ENCODE peak calls at places on chromosomes 4 and X, in six cellular contexts. One of them, this sample, is unnamed.

GRCh38 chrX:38804481-38805293 is 3.4 kb downstream of the MID1IP1 start:
- DNase-seq in NCI-H1694: no peak
- DNase-seq in H4: peak; percentile 5
- DNase-seq in GM23248: peak; percentile 70
- DNase-seq in foreskin keratinocyte: peak; percentile 15
- DNase-seq in mesenteric fat pad: no peak
- DNase-seq in this sample: peak; percentile 38

GRCh38 chr4:112189754-112190153 is 41.8 kb upstream of the AP1AR start:
- DNase-seq in NCI-H1694: peak; percentile 8
- DNase-seq in H4: peak; percentile 10
- DNase-seq in GM23248: peak; percentile 21
- DNase-seq in foreskin keratinocyte: no peak
- DNase-seq in mesenteric fat pad: no peak
- DNase-seq in this sample: peak; percentile 18

GRCh38 chr4:109998867-109999303 is 86.2 kb downstream of the EGF start:
- DNase-seq in NCI-H1694: peak; percentile 18
- DNase-seq in H4: peak; percentile 62
- DNase-seq in GM23248: peak; percentile 68
- DNase-seq in foreskin keratinocyte: no peak
- DNase-seq in mesenteric fat pad: no peak
- DNase-seq in this sample: peak; percentile 74

GRCh38 chr4:114601304-114602052 is 2.9 kb downstream of the UGT8 start:
- DNase-seq in NCI-H1694: no peak
- DNase-seq in H4: no peak
- DNase-seq in GM23248: no peak
- DNase-seq in foreskin keratinocyte: no peak
- DNase-seq in mesenteric fat pad: no peak
- DNase-seq in this sample: no peak

GRCh38 chr4:166143227-166143626 is 270.2 kb downstream of the TLL1 start:
- DNase-seq in NCI-H1694: no peak
- DNase-seq in H4: peak; percentile 96
- DNase-seq in GM23248: peak; percentile 27
- DNase-seq in foreskin keratinocyte: no peak
- DNase-seq in mesenteric fat pad: no peak
- DNase-seq in this sample: peak; percentile 8

GRCh38 chrX:107629533-107629909 is 1.2 kb downstream of the PRPS1 start:
- DNase-seq in NCI-H1694: peak; percentile 2
- DNase-seq in H4: peak; percentile 33
- DNase-seq in GM23248: peak; percentile 63
- DNase-seq in foreskin keratinocyte: no peak
- DNase-seq in mesenteric fat pad: no peak
- DNase-seq in this sample: peak; percentile 22

GRCh38 chrX:53438174-53438831 is 4.1 kb upstream of the HSD17B10 start:
- DNase-seq in NCI-H1694: no peak
- DNase-seq in H4: no peak
- DNase-seq in GM23248: no peak
- DNase-seq in foreskin keratinocyte: no peak
- DNase-seq in mesenteric fat pad: no peak
- DNase-seq in this sample: no peak

GRCh38 chrX:154368630-154369452 is 5.6 kb downstream of the FLNA start:
- DNase-seq in NCI-H1694: no peak
- DNase-seq in H4: peak; percentile 86
- DNase-seq in GM23248: peak; percentile 97
- DNase-seq in foreskin keratinocyte: peak; percentile 86
- DNase-seq in mesenteric fat pad: no peak
- DNase-seq in this sample: peak; percentile 77

GRCh38 chrX:41026326-41027136 is 58.7 kb upstream of the USP9X start:
- DNase-seq in NCI-H1694: no peak
- DNase-seq in H4: no peak
- DNase-seq in GM23248: no peak
- DNase-seq in foreskin keratinocyte: no peak
- DNase-seq in mesenteric fat pad: no peak
- DNase-seq in this sample: peak; percentile 41

GRCh38 chr4:161714022-161714751 is 449.6 kb downstream of the FSTL5 start:
- DNase-seq in NCI-H1694: no peak
- DNase-seq in H4: peak; percentile 27
- DNase-seq in GM23248: peak; percentile 24
- DNase-seq in foreskin keratinocyte: peak; percentile 91
- DNase-seq in mesenteric fat pad: no peak
- DNase-seq in this sample: peak; percentile 8

GRCh38 chr4:144338834-144339233 is 198.3 kb upstream of the GYPA start:
- DNase-seq in NCI-H1694: no peak
- DNase-seq in H4: no peak
- DNase-seq in GM23248: no peak
- DNase-seq in foreskin keratinocyte: no peak
- DNase-seq in mesenteric fat pad: no peak
- DNase-seq in this sample: no peak

GRCh38 chr4:127261476-127261875 is 371.3 kb upstream of the INTU start:
- DNase-seq in NCI-H1694: no peak
- DNase-seq in H4: no peak
- DNase-seq in GM23248: no peak
- DNase-seq in foreskin keratinocyte: no peak
- DNase-seq in mesenteric fat pad: no peak
- DNase-seq in this sample: no peak

GRCh38 chrX:87403551-87403950 is 114.1 kb upstream of the KLHL4 start:
- DNase-seq in NCI-H1694: no peak
- DNase-seq in H4: no peak
- DNase-seq in GM23248: no peak
- DNase-seq in foreskin keratinocyte: no peak
- DNase-seq in mesenteric fat pad: no peak
- DNase-seq in this sample: no peak

GRCh38 chr4:43325220-43325967 is 432.9 kb downstream of the GRXCR1 start:
- DNase-seq in NCI-H1694: no peak
- DNase-seq in H4: peak; percentile 37
- DNase-seq in GM23248: no peak
- DNase-seq in foreskin keratinocyte: no peak
- DNase-seq in mesenteric fat pad: no peak
- DNase-seq in this sample: no peak